ENCODE peak calls at places on chromosome 1, in seven cellular contexts. S is transverse colon; I is astrocyte of the cerebellum; O is GM10248; Z is ACHN; K is T-helper 2 cell; D is activated naive CD8-positive, alpha-beta T cell treated with anti-CD3 and anti-CD28 coated beads for 36 hours. G is an unnamed sample.

GRCh38 chr1:240967070-240967724 is 355.2 kb upstream of the GREM2 start:
- DNase-seq in S (no peak), I (no peak), O (no peak), Z (peak), K (no peak), D (no peak), G (no peak)

GRCh38 chr1:41380195-41380594 is 19.0 kb downstream of the FOXO6 start:
- DNase-seq in S (no peak), I (no peak), O (no peak), Z (no peak), K (no peak), D (no peak), G (no peak)

GRCh38 chr1:25773441-25774125 is 26.4 kb upstream of the SELENON start:
- DNase-seq in S (peak), I (no peak), O (no peak), Z (peak), K (no peak), D (no peak), G (no peak)

GRCh38 chr1:1573843-1574720 is 581 bp downstream of the SSU72 start:
- DNase-seq in S (peak), I (peak), O (peak), Z (peak), K (peak), D (peak), G (peak)

GRCh38 chr1:80453775-80454174 is 1347.0 kb upstream of the ADGRL2 start:
- DNase-seq in S (no peak), I (no peak), O (no peak), Z (no peak), K (no peak), D (no peak), G (no peak)

GRCh38 chr1:222914861-222915632 is 100.2 kb downstream of the DISP1 start:
- DNase-seq in S (no peak), I (no peak), O (no peak), Z (no peak), K (no peak), D (no peak), G (no peak)

GRCh38 chr1:7408771-7409150 is 362.3 kb upstream of the VAMP3 start:
- DNase-seq in S (no peak), I (no peak), O (no peak), Z (no peak), K (no peak), D (no peak), G (no peak)

GRCh38 chr1:26289158-26290059 is 9.5 kb downstream of the SH3BGRL3 start:
- DNase-seq in S (peak), I (no peak), O (peak), Z (peak), K (no peak), D (peak), G (peak)

GRCh38 chr1:2080140-2080539 is 29.9 kb downstream of the PRKCZ start:
- DNase-seq in S (no peak), I (no peak), O (no peak), Z (no peak), K (no peak), D (no peak), G (no peak)

GRCh38 chr1:93615201-93616150 is 66.2 kb downstream of the BCAR3 start:
- DNase-seq in S (peak), I (peak), O (peak), Z (peak), K (no peak), D (peak), G (peak)

GRCh38 chr1:55951291-55951690 is 628.1 kb downstream of the PLPP3 start:
- DNase-seq in S (no peak), I (no peak), O (no peak), Z (no peak), K (no peak), D (no peak), G (no peak)

GRCh38 chr1:234272656-234273312 is 100.5 kb upstream of the COA6 start:
- DNase-seq in S (no peak), I (no peak), O (no peak), Z (no peak), K (no peak), D (no peak), G (no peak)

GRCh38 chr1:160779662-160780397 is 16.1 kb upstream of the LY9 start:
- DNase-seq in S (peak), I (no peak), O (no peak), Z (peak), K (no peak), D (peak), G (peak)